ENCODE peak calls at places on chromosomes 3 and 15, in six cellular contexts. Y, L, G, A, E and D are unnamed samples.
A peak's percentile ranks its signal among the peaks of the same experiment; 100 is the strongest.

GRCh38 chr15:56042031-56042430 is 48.6 kb upstream of the NEDD4 start:
- DNase-seq in Y (no peak), L (no peak), G (no peak), A (no peak), E (no peak), D (no peak)

GRCh38 chr15:51842852-51843737 is 13.6 kb downstream of the TMOD3 start:
- DNase-seq in Y (peak; percentile 82), L (no peak), G (no peak), A (no peak), E (no peak), D (peak; percentile 79)

GRCh38 chr3:117168896-117169295 is 459.3 kb downstream of the TUSC7 start:
- DNase-seq in Y (no peak), L (no peak), G (no peak), A (no peak), E (no peak), D (no peak)

GRCh38 chr15:87844031-87844430 is 412.5 kb downstream of the NTRK3 start:
- DNase-seq in Y (peak; percentile 12), L (no peak), G (no peak), A (no peak), E (no peak), D (no peak)

GRCh38 chr15:78056714-78057269 is 20.7 kb downstream of the TBC1D2B start:
- DNase-seq in Y (peak; percentile 54), L (no peak), G (no peak), A (no peak), E (no peak), D (no peak)

GRCh38 chr3:179666436-179667035 is 13.7 kb downstream of the USP13 start:
- DNase-seq in Y (peak; percentile 33), L (peak; percentile 51), G (peak; percentile 42), A (peak; percentile 53), E (no peak), D (no peak)

GRCh38 chr3:64728994-64729393 is 41.2 kb upstream of the ADAMTS9 start:
- DNase-seq in Y (no peak), L (no peak), G (no peak), A (no peak), E (no peak), D (no peak)

GRCh38 chr15:43225201-43225949 is 4.6 kb upstream of the EPB42 start:
- DNase-seq in Y (peak; percentile 55), L (no peak), G (no peak), A (peak; percentile 61), E (no peak), D (no peak)

GRCh38 chr3:139326707-139327106 is 17.1 kb upstream of the MRPS22 start:
- DNase-seq in Y (no peak), L (no peak), G (no peak), A (no peak), E (no peak), D (no peak)

GRCh38 chr3:148330486-148330885 is 367.2 kb upstream of the AGTR1 start:
- DNase-seq in Y (no peak), L (no peak), G (no peak), A (no peak), E (no peak), D (no peak)

GRCh38 chr15:72306211-72306785 is 13.7 kb downstream of the CELF6 start:
- DNase-seq in Y (peak; percentile 40), L (peak; percentile 88), G (no peak), A (no peak), E (no peak), D (no peak)

GRCh38 chr3:149401926-149402310 is 24.5 kb upstream of the TM4SF1 start:
- DNase-seq in Y (peak; percentile 47), L (no peak), G (no peak), A (no peak), E (no peak), D (no peak)

GRCh38 chr3:36446230-36446629 is 65.9 kb downstream of the STAC start:
- DNase-seq in Y (peak; percentile 50), L (no peak), G (no peak), A (no peak), E (no peak), D (no peak)

GRCh38 chr3:98732239-98733054 is 30.7 kb upstream of the ST3GAL6 start:
- DNase-seq in Y (peak; percentile 35), L (peak; percentile 72), G (peak; percentile 42), A (peak; percentile 70), E (no peak), D (no peak)

GRCh38 chr3:195059006-195059350 is 212.0 kb downstream of the XXYLT1 start:
- DNase-seq in Y (no peak), L (no peak), G (no peak), A (peak; percentile 31), E (no peak), D (no peak)

GRCh38 chr15:58551764-58552504 is 120.1 kb downstream of the LIPC start:
- DNase-seq in Y (peak; percentile 98), L (no peak), G (no peak), A (no peak), E (peak; percentile 91), D (peak; percentile 19)
- H3K4me3 ChIP-seq in Y (peak overlapping the region; percentile 1), L (no peak overlapping the region), G (no peak overlapping the region), A (no peak overlapping the region), E (peak overlapping the region; percentile 16), D (no peak overlapping the region)

GRCh38 chr15:38260077-38260476 is 7.4 kb downstream of the SPRED1 start:
- DNase-seq in Y (peak; percentile 69), L (no peak), G (no peak), A (no peak), E (no peak), D (no peak)
- TF ChIP-seq CTCF in Y (no peak), L (no peak), G (no peak), A (no peak), E (no peak), D (no peak)

GRCh38 chr15:99087405-99087943 is 17.4 kb upstream of the SYNM start:
- DNase-seq in Y (no peak), L (no peak), G (no peak), A (no peak), E (no peak), D (no peak)
- H3K4me3 ChIP-seq in Y (no peak overlapping the region), L (no peak overlapping the region), G (no peak overlapping the region), A (no peak overlapping the region), E (no peak overlapping the region), D (no peak overlapping the region)

GRCh38 chr3:78221796-78222195 is 1181.9 kb downstream of the ROBO2 start:
- DNase-seq in Y (peak; percentile 26), L (no peak), G (no peak), A (no peak), E (no peak), D (no peak)

DNA sequence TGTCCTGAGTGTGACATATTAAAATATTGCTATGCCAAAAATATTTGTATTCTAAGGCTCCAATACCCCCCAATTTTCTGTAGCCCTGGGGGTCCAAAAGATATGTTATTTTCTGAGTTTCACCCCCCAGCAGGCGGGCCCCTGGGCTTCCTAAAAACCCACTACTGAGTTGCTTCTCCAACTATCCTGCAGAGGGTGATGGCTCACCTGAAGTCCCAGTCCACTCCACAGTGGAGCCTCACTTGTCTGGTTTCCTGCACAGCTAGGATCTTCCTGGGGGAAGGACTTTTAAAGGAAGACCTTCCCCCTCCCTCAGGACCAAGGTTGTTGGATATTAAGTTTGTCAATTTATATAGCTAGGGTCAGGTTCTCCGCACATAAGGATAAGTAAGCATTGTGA is 1181.4 kb downstream of the ROBO2 start:
- DNase-seq in Y (no peak), L (no peak), G (no peak), A (no peak), E (no peak), D (no peak)
- TF ChIP-seq CTCF in Y (no peak), L (no peak), G (no peak), A (no peak), E (peak; percentile 13), D (peak; percentile 58)

GRCh38 chr3:13700362-13700761 is 151.4 kb downstream of the FBLN2 start:
- DNase-seq in Y (no peak), L (no peak), G (no peak), A (no peak), E (no peak), D (no peak)
- H3K4me3 ChIP-seq in Y (no peak overlapping the region), L (no peak overlapping the region), G (no peak overlapping the region), A (no peak overlapping the region), E (no peak overlapping the region), D (no peak overlapping the region)

DNA sequence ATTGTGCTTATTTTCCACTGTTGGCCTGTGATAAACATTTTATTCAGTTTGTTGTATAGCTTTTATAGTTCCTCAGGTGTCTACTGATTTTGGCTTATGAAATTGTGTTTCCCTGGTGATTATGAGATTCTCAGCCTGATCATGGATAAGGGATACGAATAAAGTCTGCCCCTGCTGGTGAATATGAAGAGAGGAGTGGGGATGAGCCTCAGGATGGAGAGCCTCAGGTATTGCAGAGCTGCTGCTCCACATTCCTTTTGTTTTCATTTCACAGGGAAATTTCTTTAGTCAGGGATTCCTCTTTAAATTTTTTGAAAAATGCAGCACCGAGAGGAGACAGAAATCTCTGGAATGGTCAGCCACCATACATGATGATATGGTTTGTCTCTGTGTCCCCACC is 14.7 kb upstream of the RAB6B start:
- DNase-seq in Y (no peak), L (no peak), G (no peak), A (no peak), E (no peak), D (no peak)
- TF ChIP-seq CTCF in Y (peak; percentile 19), L (peak; percentile 18), G (no peak), A (no peak), E (peak; percentile 17), D (peak; percentile 51)

GRCh38 chr15:73685561-73685960 is 1.4 kb downstream of the CD276 start:
- DNase-seq in Y (no peak), L (no peak), G (no peak), A (no peak), E (no peak), D (no peak)

GRCh38 chr15:73682597-73683090 is 1.5 kb upstream of the CD276 start:
- DNase-seq in Y (no peak), L (no peak), G (no peak), A (no peak), E (no peak), D (no peak)

GRCh38 chr15:73681856-73682596 is 2.2 kb upstream of the CD276 start:
- DNase-seq in Y (no peak), L (no peak), G (no peak), A (peak; percentile 55), E (no peak), D (no peak)

GRCh38 chr15:73683257-73683623 is 943 bp upstream of the CD276 start:
- DNase-seq in Y (no peak), L (no peak), G (no peak), A (no peak), E (no peak), D (no peak)

DNA sequence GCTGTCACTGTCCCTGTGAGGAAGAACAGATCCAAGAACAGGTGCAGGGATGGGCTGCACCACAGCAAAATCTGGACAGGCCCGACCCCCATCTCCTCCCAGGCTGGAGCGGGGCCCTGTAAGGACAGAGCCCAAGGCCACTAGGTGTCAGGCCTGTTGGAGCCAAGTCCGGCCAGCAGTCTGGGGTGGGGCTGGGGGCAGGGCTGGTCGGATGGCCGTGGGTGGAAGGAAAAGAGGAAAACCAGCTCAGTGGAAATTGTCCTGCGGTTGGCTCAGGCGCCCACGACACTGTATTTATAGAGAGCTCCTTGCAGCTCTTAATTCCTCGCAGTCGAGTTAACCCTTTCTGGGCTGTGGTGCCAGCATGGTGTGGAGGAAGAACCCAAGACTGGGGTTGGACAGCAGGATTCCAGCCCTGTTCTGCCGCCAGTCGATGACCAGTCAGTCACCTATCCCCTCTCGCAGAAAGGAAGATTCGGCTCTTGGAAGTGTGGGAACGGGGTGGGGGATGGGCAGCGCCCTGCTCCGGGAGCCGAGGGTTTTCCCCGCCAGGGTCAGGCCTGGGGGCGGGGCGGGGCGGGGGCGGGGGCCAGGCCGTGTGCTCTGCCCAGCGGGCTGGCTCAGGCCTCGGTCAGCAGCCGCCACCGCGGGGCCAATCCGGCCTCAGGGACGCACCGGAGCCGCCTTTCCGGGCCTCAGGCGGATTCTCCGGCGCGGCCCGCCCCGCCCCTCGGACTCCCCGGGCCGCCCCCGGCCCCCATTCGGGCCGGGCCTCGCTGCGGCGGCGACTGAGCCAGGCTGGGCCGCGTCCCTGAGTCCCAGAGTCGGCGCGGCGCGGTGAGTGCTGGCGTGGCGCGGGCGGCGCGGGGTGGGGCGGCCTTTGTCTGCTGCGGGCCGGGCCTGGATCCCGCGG is at the start of gene CD276:
- DNase-seq in Y (peak; percentile 76), L (peak; percentile 79), G (peak; percentile 84), A (peak; percentile 85), E (no peak), D (peak; percentile 25)
- H3K4me3 ChIP-seq in Y (peak within 1 kb of the TSS; percentile 79), L (peak within 1 kb of the TSS; percentile 57), G (peak within 1 kb of the TSS; percentile 81), A (peak within 1 kb of the TSS; percentile 78), E (peak within 1 kb of the TSS; percentile 69), D (peak within 1 kb of the TSS; percentile 85)